ENCODE peak calls at places on chromosomes 1 and 21, in seven cellular contexts. Y is fibroblast of mammary gland, X is AG09319, N is nephron progenitor cell, Q is WERI-Rb-1, T is NB4, F is left ventricle myocardium inferior. Z is an unnamed sample.

GRCh38 chr1:7334475-7335035 is 436.5 kb upstream of the VAMP3 start:
- DNase-seq in X (peak; percentile 3), T (no peak), Y (peak; percentile 27), F (no peak), N (peak; percentile 37), Q (no peak), Z (peak; percentile 81)

GRCh38 chr1:65168867-65169266 is 20.9 kb downstream of the AK4 start:
- DNase-seq in N (no peak), Y (no peak), X (no peak), Q (no peak), T (no peak), F (no peak), Z (no peak)

GRCh38 chr1:46453449-46453848 is 36.2 kb upstream of the DMBX1 start:
- DNase-seq in Q (no peak), N (no peak), F (no peak), Y (no peak), T (no peak), X (no peak), Z (no peak)

GRCh38 chr1:247576514-247576913 is 11.6 kb upstream of the OR2G2 start:
- DNase-seq in F (no peak), Q (no peak), Y (peak; percentile 1), T (peak; percentile 56), N (no peak), X (no peak), Z (no peak)

GRCh38 chr21:31347435-31348032 is 3.5 kb upstream of the TIAM1 start:
- DNase-seq in N (no peak), X (no peak), T (peak; percentile 33), Q (no peak), Y (peak; percentile 62), F (no peak), Z (no peak)

GRCh38 chr1:4838231-4838630 is 183.8 kb downstream of the AJAP1 start:
- DNase-seq in X (no peak), N (no peak), F (no peak), Y (no peak), Q (no peak), T (no peak), Z (no peak)

GRCh38 chr1:247829651-247830050 is 5.7 kb upstream of the OR14A16 start:
- DNase-seq in X (no peak), T (no peak), Y (no peak), Q (no peak), N (no peak), F (no peak), Z (no peak)

GRCh38 chr1:20052386-20052785 is 17.6 kb upstream of the PLA2G5 start:
- DNase-seq in Q (no peak), F (no peak), Y (no peak), T (no peak), X (no peak), N (no peak), Z (no peak)

GRCh38 chr1:202200669-202201068 is 7.1 kb downstream of the LGR6 start:
- DNase-seq in Y (no peak), Q (no peak), F (peak; percentile 60), N (no peak), X (no peak), T (no peak), Z (no peak)

GRCh38 chr21:43868461-43868860 is 3.4 kb downstream of the AGPAT3 start:
- DNase-seq in N (no peak), F (no peak), Y (no peak), X (no peak), Q (no peak), T (no peak), Z (no peak)

GRCh38 chr1:5755552-5756125 is 236.6 kb downstream of the NPHP4 start:
- DNase-seq in N (no peak), F (no peak), T (no peak), Y (no peak), Q (no peak), X (no peak), Z (no peak)

GRCh38 chr1:33152685-33153432 is 29.0 kb downstream of the TRIM62 start:
- DNase-seq in N (peak; percentile 53), F (peak; percentile 91), X (no peak), Y (peak; percentile 78), T (peak; percentile 67), Q (peak; percentile 75), Z (no peak)

GRCh38 chr1:23167353-23168078 is 1.1 kb downstream of the LUZP1 start:
- DNase-seq in N (peak; percentile 75), Q (peak; percentile 27), Y (peak; percentile 44), T (peak; percentile 75), F (peak; percentile 50), X (no peak), Z (no peak)

GRCh38 chr1:33502726-33503125 is 30.3 kb downstream of the ZSCAN20 start:
- DNase-seq in X (no peak), Y (peak; percentile 76), N (no peak), T (peak; percentile 50), F (no peak), Q (no peak), Z (no peak)

GRCh38 chr1:84539972-84540371 is 33.6 kb upstream of the GNG5 start:
- DNase-seq in Q (no peak), T (no peak), X (no peak), F (no peak), Y (no peak), N (no peak), Z (no peak)

GRCh38 chr1:66996018-66996682 is 57.8 kb downstream of the SLC35D1 start:
- DNase-seq in Q (peak; percentile 67), N (peak; percentile 49), X (no peak), F (no peak), T (peak; percentile 78), Y (peak; percentile 75), Z (peak; percentile 37)

GRCh38 chr1:87108228-87108627 is 193.8 kb downstream of the HS2ST1 start:
- DNase-seq in X (no peak), T (no peak), N (no peak), Q (no peak), Y (no peak), F (no peak), Z (no peak)
- TF ChIP-seq CTCF in X (no peak), T (no peak), N (no peak), Q (no peak), Y (no peak), F (no peak), Z (no peak)

GRCh38 chr1:2300851-2301606 is 72.9 kb downstream of the SKI start:
- DNase-seq in T (peak; percentile 93), Q (no peak), Y (no peak), X (no peak), F (peak; percentile 87), N (no peak), Z (no peak)

GRCh38 chr1:2303016-2303775 is 75.1 kb downstream of the SKI start:
- DNase-seq in F (no peak), N (no peak), Y (no peak), Q (no peak), T (no peak), X (no peak), Z (no peak)

GRCh38 chr1:2301607-2302291 is 73.6 kb downstream of the SKI start:
- DNase-seq in X (no peak), Q (no peak), T (no peak), Y (no peak), N (no peak), F (no peak), Z (no peak)

GRCh38 chr1:2303781-2304180 is 75.7 kb downstream of the SKI start:
- DNase-seq in F (no peak), X (no peak), Y (no peak), Q (no peak), T (no peak), N (no peak), Z (no peak)

GRCh38 chr1:2302292-2302925 is 74.3 kb downstream of the SKI start:
- DNase-seq in N (no peak), Q (no peak), Y (no peak), F (no peak), X (no peak), T (no peak), Z (no peak)
- TF ChIP-seq CTCF in N (no peak), Q (no peak), Y (no peak), F (no peak), X (no peak), T (no peak), Z (no peak)

DNA sequence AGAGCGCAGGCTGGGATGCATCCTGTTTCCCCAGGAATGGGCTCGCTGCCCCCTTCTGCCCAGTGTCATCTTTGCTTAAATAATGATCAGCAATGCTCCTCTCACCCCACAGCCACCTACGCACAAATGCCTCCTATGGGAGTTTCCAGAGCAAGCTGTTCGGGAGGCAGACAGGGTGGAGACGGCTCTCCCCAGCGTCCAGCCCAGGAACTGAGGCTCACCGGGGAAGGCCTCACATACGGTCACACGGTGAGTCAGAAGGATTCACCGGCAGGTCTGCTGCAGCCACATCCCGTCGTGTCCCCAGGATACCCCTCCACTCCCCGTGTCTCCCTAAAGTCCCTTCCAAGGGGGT is 40.3 kb upstream of the RUNX3 start:
- DNase-seq in F (no peak), X (no peak), Q (peak; percentile 81), T (no peak), N (peak; percentile 36), Y (peak; percentile 63), Z (no peak)
- TF ChIP-seq CTCF in F (no peak), X (no peak), Q (no peak), T (no peak), N (no peak), Y (no peak), Z (peak; percentile 32)

GRCh38 chr1:30977511-30977910 is 69.0 kb upstream of the SDC3 start:
- DNase-seq in F (no peak), Y (no peak), T (no peak), Q (no peak), N (no peak), X (no peak), Z (no peak)
- TF ChIP-seq CTCF in F (no peak), Y (no peak), T (no peak), Q (no peak), N (no peak), X (no peak), Z (no peak)

DNA sequence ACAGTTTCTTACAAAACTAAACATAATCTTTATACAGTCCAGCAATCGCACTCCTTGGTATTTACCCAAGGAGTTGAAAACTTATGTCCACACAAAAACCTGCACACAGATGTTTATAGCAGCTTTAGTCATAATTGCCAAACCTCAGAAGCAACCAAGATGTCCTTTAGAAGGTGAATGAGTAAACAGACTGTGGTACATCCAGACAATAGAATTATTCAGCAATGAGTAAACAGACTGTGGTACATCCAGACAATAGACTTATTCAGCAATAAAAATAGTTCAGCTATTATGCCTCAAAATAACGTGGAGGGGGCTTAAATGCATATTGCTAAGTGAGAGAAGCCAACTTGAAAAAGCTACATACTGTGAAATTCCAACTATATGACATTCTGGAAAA is 87.0 kb upstream of the GALNT2 start:
- DNase-seq in N (no peak), Q (no peak), F (no peak), Y (peak; percentile 14), T (no peak), X (no peak), Z (peak; percentile 12)
- TF ChIP-seq CTCF in N (no peak), Q (no peak), F (no peak), Y (no peak), T (no peak), X (no peak), Z (no peak)